ENCODE peak calls at places on chromosome 14, in six cellular contexts. R is choroid plexus epithelial cell; T is lower lobe of right lung; V is CD8-positive, alpha-beta T cell; N is left lung; H is A549. C is an unnamed sample.

GRCh38 chr14:61988240-61988639 is 226.0 kb downstream of the SNAPC1 start:
- DNase-seq in R (no peak), T (no peak), V (no peak), N (no peak), H (no peak), C (no peak)

GRCh38 chr14:103894034-103894722 is 34.1 kb upstream of the TDRD9 start:
- DNase-seq in R (no peak), T (no peak), V (no peak), N (no peak), H (no peak), C (no peak)

GRCh38 chr14:73740921-73741326 is 26.7 kb upstream of the PNMA1 start:
- DNase-seq in R (peak), T (peak), V (no peak), N (peak), H (no peak), C (peak)

GRCh38 chr14:50362791-50363733 is 33.6 kb downstream of the CDKL1 start:
- DNase-seq in R (peak), T (no peak), V (peak), N (no peak), H (no peak), C (no peak)

GRCh38 chr14:102220031-102220430 is 80.3 kb downstream of the WDR20 start:
- DNase-seq in R (no peak), T (no peak), V (no peak), N (no peak), H (no peak), C (no peak)

GRCh38 chr14:104933721-104934379 is 9.2 kb downstream of the PLD4 start:
- DNase-seq in R (no peak), T (peak), V (no peak), N (no peak), H (no peak), C (no peak)

GRCh38 chr14:75307700-75308379 is 29.2 kb downstream of the FOS start:
- DNase-seq in R (peak), T (peak), V (peak), N (peak), H (peak), C (peak)

GRCh38 chr14:68379510-68380303 is 413.2 kb downstream of the ZFP36L1 start:
- DNase-seq in R (no peak), T (no peak), V (peak), N (no peak), H (no peak), C (no peak)

GRCh38 chr14:67941456-67942018 is 122.0 kb downstream of the RAD51B start:
- DNase-seq in R (peak), T (no peak), V (no peak), N (no peak), H (no peak), C (no peak)

GRCh38 chr14:77556946-77557345 is 58.3 kb upstream of the ISM2 start:
- DNase-seq in R (no peak), T (no peak), V (no peak), N (no peak), H (no peak), C (no peak)
- TF ChIP-seq CTCF in R (no peak), T (no peak), V (no peak), N (no peak), H (no peak), C (no peak)

GRCh38 chr14:65103150-65103760 is 938 bp upstream of the MAX start:
- DNase-seq in R (peak), T (no peak), V (no peak), N (no peak), H (peak), C (no peak)
- TF ChIP-seq CTCF in R (peak), T (no peak), V (no peak), N (no peak), H (peak), C (no peak)

GRCh38 chr14:51400142-51400541 is 160.1 kb downstream of the TMX1 start:
- DNase-seq in R (no peak), T (no peak), V (no peak), N (no peak), H (no peak), C (no peak)
- TF ChIP-seq CTCF in R (no peak), T (no peak), V (no peak), N (no peak), H (no peak), C (no peak)

GRCh38 chr14:60800409-60800808 is 65.8 kb downstream of the MNAT1 start:
- DNase-seq in R (no peak), T (no peak), V (no peak), N (no peak), H (no peak), C (no peak)

GRCh38 chr14:60790850-60791249 is 56.3 kb downstream of the MNAT1 start:
- DNase-seq in R (no peak), T (no peak), V (no peak), N (no peak), H (no peak), C (no peak)

DNA sequence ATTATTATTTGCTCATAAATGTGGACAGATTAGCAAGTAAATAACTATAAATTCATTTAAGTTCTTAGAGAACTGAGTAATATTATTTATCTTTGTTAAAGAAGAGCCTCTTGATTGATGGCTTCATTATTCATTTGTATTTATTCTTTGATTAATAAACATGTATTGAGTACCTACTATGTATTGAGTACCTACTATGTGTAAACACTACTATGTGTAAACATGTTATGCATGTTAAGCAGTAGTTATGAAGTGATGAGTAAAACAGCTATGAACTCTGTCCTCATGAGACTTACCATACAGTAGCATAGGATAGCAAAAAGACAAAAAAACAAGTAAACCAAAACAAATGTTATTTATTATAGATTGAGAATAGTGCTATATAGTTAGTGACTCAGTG is 61.9 kb downstream of the MNAT1 start:
- DNase-seq in R (no peak), T (no peak), V (no peak), N (no peak), H (no peak), C (no peak)
- TF ChIP-seq CTCF in R (no peak), T (no peak), V (no peak), N (no peak), H (no peak), C (no peak)

GRCh38 chr14:93332032-93332852 is 594 bp downstream of the BTBD7 start:
- DNase-seq in R (peak), T (peak), V (no peak), N (peak), H (no peak), C (peak)

GRCh38 chr14:93330609-93331000 is 2.2 kb downstream of the BTBD7 start:
- DNase-seq in R (no peak), T (no peak), V (no peak), N (no peak), H (no peak), C (no peak)

GRCh38 chr14:93333631-93334095 is 827 bp upstream of the BTBD7 start:
- DNase-seq in R (no peak), T (no peak), V (no peak), N (no peak), H (no peak), C (no peak)

GRCh38 chr14:93331375-93332031 is 1.3 kb downstream of the BTBD7 start:
- DNase-seq in R (no peak), T (peak), V (no peak), N (no peak), H (no peak), C (no peak)

GRCh38 chr14:93332853-93333630 is at the start of gene BTBD7:
- DNase-seq in R (peak), T (peak), V (peak), N (peak), H (peak), C (peak)
- TF ChIP-seq CTCF in R (peak), T (peak), V (no peak), N (peak), H (no peak), C (peak)

GRCh38 chr14:100540926-100541620 is 46.1 kb downstream of the BEGAIN start:
- DNase-seq in R (no peak), T (peak), V (no peak), N (peak), H (no peak), C (no peak)

GRCh38 chr14:100539766-100540140 is 47.5 kb downstream of the BEGAIN start:
- DNase-seq in R (no peak), T (peak), V (no peak), N (no peak), H (no peak), C (no peak)

GRCh38 chr14:100541621-100542560 is 45.3 kb downstream of the BEGAIN start:
- DNase-seq in R (no peak), T (peak), V (no peak), N (no peak), H (no peak), C (no peak)

GRCh38 chr14:100539319-100539645 is 47.9 kb downstream of the BEGAIN start:
- DNase-seq in R (no peak), T (no peak), V (no peak), N (peak), H (no peak), C (no peak)

GRCh38 chr14:100540141-100540925 is 46.9 kb downstream of the BEGAIN start:
- DNase-seq in R (no peak), T (peak), V (no peak), N (peak), H (no peak), C (no peak)
- TF ChIP-seq CTCF in R (peak), T (no peak), V (no peak), N (peak), H (peak), C (peak)

DNA sequence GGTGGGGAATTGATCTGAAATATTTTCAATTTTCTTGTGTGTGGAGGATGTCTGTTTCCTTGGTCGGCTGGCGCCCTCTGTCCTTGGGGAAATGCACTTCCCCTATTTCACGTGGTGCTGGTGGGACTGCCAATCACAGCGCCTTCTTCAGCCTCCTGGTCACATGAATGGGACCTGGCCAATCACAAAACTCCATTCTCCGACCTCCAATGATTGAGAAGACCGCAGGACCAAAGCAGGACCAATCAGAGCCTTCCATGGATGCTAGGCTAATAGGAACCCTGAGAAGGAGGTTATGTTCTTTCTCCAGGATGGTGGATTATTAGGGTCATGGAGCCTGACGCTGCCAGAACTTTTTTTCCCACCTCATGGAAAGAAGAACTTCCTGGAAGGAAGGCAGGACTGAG is 188.7 kb downstream of the TTC8 start:
- DNase-seq in R (peak), T (no peak), V (no peak), N (no peak), H (peak), C (no peak)
- TF ChIP-seq CTCF in R (peak), T (no peak), V (no peak), N (no peak), H (peak), C (peak)

GRCh38 chr14:93936245-93936644 is 9.1 kb downstream of the FAM181A start:
- DNase-seq in R (peak), T (no peak), V (no peak), N (no peak), H (peak), C (no peak)
- TF ChIP-seq CTCF in R (peak), T (peak), V (peak), N (no peak), H (peak), C (peak)

GRCh38 chr14:60652674-60653387 is 3.6 kb upstream of the SIX1 start:
- DNase-seq in R (peak), T (no peak), V (no peak), N (no peak), H (no peak), C (no peak)

GRCh38 chr14:60653709-60654161 is 4.5 kb upstream of the SIX1 start:
- DNase-seq in R (no peak), T (no peak), V (no peak), N (no peak), H (no peak), C (no peak)

GRCh38 chr14:60653388-60653690 is 4.1 kb upstream of the SIX1 start:
- DNase-seq in R (no peak), T (no peak), V (no peak), N (no peak), H (no peak), C (no peak)

GRCh38 chr14:60651051-60651935 is 2.0 kb upstream of the SIX1 start:
- DNase-seq in R (no peak), T (no peak), V (no peak), N (no peak), H (no peak), C (no peak)

GRCh38 chr14:60651936-60652673 is 2.8 kb upstream of the SIX1 start:
- DNase-seq in R (no peak), T (no peak), V (no peak), N (no peak), H (no peak), C (no peak)
- TF ChIP-seq CTCF in R (no peak), T (no peak), V (no peak), N (no peak), H (no peak), C (no peak)

DNA sequence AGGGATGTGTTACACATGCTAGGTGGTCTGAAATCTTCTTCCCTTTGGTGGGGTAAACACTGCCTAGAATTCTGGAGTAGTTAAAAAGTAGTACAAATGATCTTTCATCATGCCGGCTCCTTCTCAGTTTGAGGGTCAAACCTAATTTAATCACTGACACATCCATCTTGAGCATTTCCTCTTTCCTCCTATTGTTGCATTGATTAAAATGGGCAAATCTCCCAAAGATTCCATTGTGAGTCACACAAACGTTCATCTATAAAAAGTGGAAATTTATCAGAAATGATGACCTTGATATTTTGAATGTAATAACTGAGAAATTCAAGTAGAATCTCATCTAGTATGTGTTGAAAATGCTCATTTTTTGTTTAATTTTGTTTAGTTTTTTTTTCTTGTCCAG is 996.0 kb downstream of the NRXN3 start:
- DNase-seq in R (no peak), T (no peak), V (no peak), N (no peak), H (no peak), C (no peak)
- TF ChIP-seq CTCF in R (no peak), T (no peak), V (no peak), N (no peak), H (no peak), C (no peak)

C was measured in progenitor cell of endocrine pancreas.